ENCODE peak calls at places on chromosome 10, in six cellular contexts. O is H1, J is SK-N-SH, B is HepG2, L is GM12891, D is K562. K is an unnamed sample.

GRCh38 chr10:111079241-111079760 is 2.5 kb downstream of the ADRA2A start:
- DNase-seq in O (no peak), J (no peak), B (no peak), L (no peak), D (no peak), K (no peak)

GRCh38 chr10:61284222-61284890 is 168.8 kb downstream of the TMEM26 start:
- DNase-seq in O (no peak), J (peak), B (peak), L (no peak), D (peak), K (no peak)

GRCh38 chr10:94324609-94325233 is 38.0 kb downstream of the NOC3L start:
- DNase-seq in O (no peak), J (no peak), B (no peak), L (no peak), D (no peak), K (no peak)

GRCh38 chr10:71314028-71314693 is 4.9 kb upstream of the SLC29A3 start:
- DNase-seq in O (peak), J (peak), B (no peak), L (peak), D (peak), K (peak)

GRCh38 chr10:119395287-119396007 is 147.1 kb downstream of the RGS10 start:
- DNase-seq in O (no peak), J (no peak), B (no peak), L (peak), D (no peak), K (no peak)

GRCh38 chr10:79416578-79417255 is 28.7 kb downstream of the ZCCHC24 start:
- DNase-seq in O (no peak), J (no peak), B (no peak), L (no peak), D (no peak), K (no peak)

GRCh38 chr10:71975087-71975890 is 11.1 kb downstream of the CHST3 start:
- DNase-seq in O (no peak), J (no peak), B (no peak), L (no peak), D (no peak), K (no peak)

GRCh38 chr10:110818311-110819257 is 53.1 kb upstream of the PDCD4 start:
- DNase-seq in O (no peak), J (no peak), B (no peak), L (no peak), D (no peak), K (no peak)

GRCh38 chr10:89555688-89556445 is 20.5 kb upstream of the SLC16A12 start:
- DNase-seq in O (no peak), J (no peak), B (no peak), L (no peak), D (no peak), K (no peak)

GRCh38 chr10:14751576-14752330 is 22.9 kb downstream of the FAM107B start:
- DNase-seq in O (no peak), J (no peak), B (no peak), L (no peak), D (no peak), K (no peak)

GRCh38 chr10:128036011-128036615 is 90.1 kb downstream of the MKI67 start:
- DNase-seq in O (no peak), J (no peak), B (no peak), L (no peak), D (no peak), K (no peak)

GRCh38 chr10:128035557-128035973 is 90.7 kb downstream of the MKI67 start:
- DNase-seq in O (peak), J (peak), B (no peak), L (peak), D (peak), K (peak)

GRCh38 chr10:128040096-128040495 is 86.1 kb downstream of the MKI67 start:
- DNase-seq in O (no peak), J (no peak), B (no peak), L (no peak), D (no peak), K (no peak)

GRCh38 chr10:128040681-128041080 is 85.5 kb downstream of the MKI67 start:
- DNase-seq in O (no peak), J (no peak), B (no peak), L (no peak), D (no peak), K (no peak)

DNA sequence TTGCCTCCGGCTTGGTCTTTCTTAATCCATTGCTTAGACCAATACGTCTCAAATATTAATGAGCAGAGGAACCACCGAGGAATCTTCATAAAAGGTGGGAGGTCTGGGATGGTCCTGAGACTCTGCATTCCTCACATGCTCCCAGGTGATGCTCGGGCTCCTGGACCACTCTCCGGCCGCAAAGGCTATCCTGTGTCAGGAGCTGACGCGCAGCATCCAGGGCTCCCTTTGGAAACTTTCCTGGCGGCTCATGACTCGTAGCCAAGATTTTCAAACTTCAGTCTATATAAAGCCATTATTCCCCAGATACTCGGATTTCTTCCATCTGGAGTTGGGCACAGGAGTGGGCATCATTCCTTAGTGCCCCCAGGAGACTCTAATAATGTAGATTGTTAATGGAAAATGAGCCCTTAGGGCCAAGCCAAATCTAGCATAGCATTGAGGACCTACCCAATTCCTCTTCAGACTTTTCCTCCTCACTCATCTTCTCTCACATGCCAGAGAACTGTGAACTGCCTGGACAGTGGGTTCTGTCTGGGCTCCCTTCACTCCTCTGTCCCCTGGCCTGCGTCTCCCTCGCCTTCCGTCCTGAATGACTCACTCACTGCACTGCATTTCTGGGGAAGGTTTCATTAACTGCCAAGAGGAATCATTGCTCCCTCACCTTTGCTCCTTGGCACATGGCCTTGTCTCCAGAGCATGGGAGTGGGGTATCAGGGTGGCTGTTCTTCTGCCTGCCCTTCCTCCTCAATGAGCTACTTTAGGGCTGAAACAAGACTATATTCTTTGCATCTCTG is 89.3 kb downstream of the MKI67 start:
- DNase-seq in O (no peak), J (no peak), B (no peak), L (no peak), D (no peak), K (no peak)
- TF ChIP-seq TAF1 in O (no peak), J (no peak), B (no peak), L (no peak), D (no peak), K (no peak)

DNA sequence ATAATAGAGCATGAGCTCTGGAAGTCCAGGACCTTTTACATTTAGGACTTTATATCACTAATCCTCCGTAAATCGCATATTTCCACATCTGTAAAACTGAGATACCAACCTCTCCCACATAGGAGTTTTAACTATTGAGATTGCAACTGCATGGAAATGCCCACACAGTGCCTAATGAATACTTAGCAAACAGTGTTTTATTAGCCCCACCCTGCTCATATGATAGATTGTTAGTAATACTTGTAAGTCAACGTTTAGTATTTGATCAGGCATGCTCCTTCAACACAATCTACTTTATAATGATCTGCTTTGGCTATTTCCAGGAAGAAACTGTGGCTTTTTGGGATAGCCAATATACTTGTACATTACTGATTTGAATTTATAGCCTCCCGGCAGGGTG is 8.5 kb downstream of the PDZD8 start:
- DNase-seq in O (no peak), J (no peak), B (no peak), L (no peak), D (no peak), K (no peak)
- TF ChIP-seq POLR2AphosphoS5 in O (no peak), J (no peak), B (no peak), L (no peak), D (no peak), K (no peak)

GRCh38 chr10:59517961-59518360 is 155.6 kb upstream of the FAM13C start:
- DNase-seq in O (no peak), J (no peak), B (no peak), L (no peak), D (no peak), K (no peak)

GRCh38 chr10:59512951-59513350 is 150.6 kb upstream of the FAM13C start:
- DNase-seq in O (no peak), J (peak), B (no peak), L (no peak), D (no peak), K (no peak)

GRCh38 chr10:59508296-59508695 is 145.9 kb upstream of the FAM13C start:
- DNase-seq in O (no peak), J (no peak), B (no peak), L (no peak), D (no peak), K (no peak)

GRCh38 chr10:59508956-59509355 is 146.6 kb upstream of the FAM13C start:
- DNase-seq in O (no peak), J (no peak), B (no peak), L (no peak), D (no peak), K (no peak)

DNA sequence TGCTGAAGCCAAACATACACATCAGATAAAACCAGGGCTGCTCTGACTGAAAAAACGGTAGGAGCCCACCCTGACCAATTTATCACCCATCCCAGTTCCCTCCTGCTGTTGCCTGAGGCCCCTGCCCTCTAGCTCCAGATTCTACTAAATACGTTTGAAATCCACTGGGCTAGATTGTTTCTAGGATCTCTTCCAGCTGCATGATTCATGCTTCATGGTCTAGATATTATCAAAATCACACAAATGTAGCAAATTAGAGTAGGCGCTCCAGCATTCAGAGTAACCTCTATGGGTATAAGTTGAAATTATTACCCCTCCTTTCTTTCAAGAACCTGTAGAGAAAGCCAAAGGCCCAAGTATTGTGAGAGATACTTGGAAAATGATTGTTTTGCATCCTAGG is 151.2 kb upstream of the FAM13C start:
- DNase-seq in O (no peak), J (peak), B (no peak), L (no peak), D (no peak), K (no peak)
- TF ChIP-seq TAF1 in O (no peak), J (no peak), B (no peak), L (no peak), D (no peak), K (no peak)

GRCh38 chr10:44763331-44763730 is 147.8 kb upstream of the TMEM72 start:
- DNase-seq in O (no peak), J (no peak), B (no peak), L (no peak), D (no peak), K (no peak)

GRCh38 chr10:44757551-44758205 is 153.5 kb upstream of the TMEM72 start:
- DNase-seq in O (no peak), J (no peak), B (no peak), L (no peak), D (no peak), K (no peak)

GRCh38 chr10:44756235-44756634 is 154.9 kb upstream of the TMEM72 start:
- DNase-seq in O (no peak), J (no peak), B (no peak), L (no peak), D (no peak), K (no peak)

GRCh38 chr10:44761076-44761475 is 150.1 kb upstream of the TMEM72 start:
- DNase-seq in O (no peak), J (no peak), B (no peak), L (no peak), D (no peak), K (no peak)

GRCh38 chr10:44759122-44759521 is 152.0 kb upstream of the TMEM72 start:
- DNase-seq in O (no peak), J (no peak), B (no peak), L (no peak), D (no peak), K (no peak)
- TF ChIP-seq POLR2AphosphoS5 in O (no peak), J (no peak), B (no peak), L (no peak), D (no peak), K (no peak)

GRCh38 chr10:77267703-77268630 is 369.6 kb downstream of the KCNMA1 start:
- DNase-seq in O (no peak), J (no peak), B (no peak), L (no peak), D (no peak), K (no peak)
- TF ChIP-seq TAF1 in O (no peak), J (no peak), B (no peak), L (no peak), D (no peak), K (no peak)

GRCh38 chr10:100744980-100745881 is at the start of gene PAX2:
- DNase-seq in O (peak), J (peak), B (no peak), L (no peak), D (peak), K (no peak)
- TF ChIP-seq POLR2AphosphoS5 in O (no peak), J (no peak), B (no peak), L (no peak), D (no peak), K (no peak)

K was measured in GM12892.